ENCODE peak calls at places on chromosomes 13 and 19, in nine cellular contexts. V is transverse colon, E is HCT116, L is SK-N-SH, S is HL-60, X is H1, U is K562, Q is sigmoid colon, Z is stomach. I is an unnamed sample.

GRCh38 chr19:13484141-13484540 is 22.1 kb downstream of the CACNA1A start:
- DNase-seq in U (no peak), X (no peak), E (no peak), V (no peak), S (no peak), Q (no peak), L (no peak), Z (no peak), I (no peak)

GRCh38 chr19:24063312-24063711 is 23.7 kb upstream of the ZNF254 start:
- DNase-seq in S (no peak), L (no peak), Z (no peak), X (no peak), Q (no peak), V (no peak), E (no peak), U (no peak), I (no peak)

GRCh38 chr13:41954226-41954625 is 6.7 kb downstream of the VWA8 start:
- DNase-seq in X (no peak), S (no peak), Z (no peak), L (no peak), E (no peak), V (no peak), U (no peak), Q (no peak), I (no peak)

GRCh38 chr13:41547253-41548000 is 90.1 kb downstream of the RGCC start:
- DNase-seq in X (no peak), Z (no peak), Q (peak), U (no peak), E (no peak), V (no peak), S (no peak), L (no peak), I (no peak)

GRCh38 chr13:40550130-40550529 is 116.3 kb downstream of the FOXO1 start:
- DNase-seq in L (no peak), U (no peak), Q (no peak), S (no peak), X (no peak), Z (no peak), E (no peak), V (no peak), I (no peak)

GRCh38 chr13:98484289-98485219 is 92.4 kb downstream of the STK24 start:
- DNase-seq in Q (peak), E (peak), U (peak), V (peak), Z (peak), X (no peak), S (peak), L (no peak), I (no peak)

GRCh38 chr19:6521718-6522646 is 8.8 kb upstream of the TNFSF9 start:
- DNase-seq in Q (no peak), L (no peak), S (no peak), E (no peak), U (peak), X (no peak), V (peak), Z (peak), I (no peak)

GRCh38 chr13:76271728-76272232 is 614.4 kb downstream of the KCTD12 start:
- DNase-seq in E (no peak), L (no peak), Q (no peak), Z (no peak), X (no peak), V (no peak), U (no peak), S (no peak), I (no peak)

GRCh38 chr13:99980201-99981114 is 1.1 kb upstream of the ZIC2 start:
- DNase-seq in Q (no peak), S (no peak), V (peak), L (peak), X (no peak), E (peak), U (peak), Z (peak), I (no peak)

GRCh38 chr13:93963266-93964131 is 516.0 kb downstream of the DCT start:
- DNase-seq in S (no peak), L (no peak), X (no peak), Q (no peak), Z (no peak), V (no peak), E (no peak), U (no peak), I (no peak)

GRCh38 chr13:58191754-58192153 is 560.2 kb downstream of the PCDH17 start:
- DNase-seq in Q (no peak), L (no peak), E (no peak), U (no peak), V (no peak), X (no peak), S (no peak), Z (no peak), I (no peak)

GRCh38 chr19:35783469-35784400 is 8.4 kb downstream of the ARHGAP33 start:
- DNase-seq in L (no peak), V (no peak), X (no peak), E (no peak), Z (no peak), U (no peak), Q (no peak), S (no peak), I (no peak)

GRCh38 chr19:28314771-28315170 is 898.2 kb downstream of the UQCRFS1 start:
- DNase-seq in E (no peak), V (no peak), Q (no peak), L (no peak), U (no peak), Z (no peak), X (no peak), S (no peak), I (no peak)

GRCh38 chr13:67224148-67224846 is 5.8 kb downstream of the PCDH9 start:
- DNase-seq in V (peak), S (peak), L (peak), U (peak), X (peak), Q (peak), Z (peak), E (peak), I (no peak)

GRCh38 chr13:93559718-93560117 is 333.1 kb downstream of the GPC6 start:
- DNase-seq in V (no peak), E (no peak), X (no peak), Z (no peak), S (no peak), L (no peak), Q (no peak), U (no peak), I (no peak)

GRCh38 chr13:48346583-48346982 is 43.0 kb downstream of the RB1 start:
- DNase-seq in V (no peak), S (no peak), Q (no peak), E (no peak), X (no peak), L (no peak), Z (no peak), U (no peak), I (no peak)

GRCh38 chr19:44050740-44051653 is 839 bp upstream of the ZNF223 start:
- DNase-seq in L (no peak), Q (no peak), U (no peak), Z (peak), X (no peak), E (no peak), S (peak), V (peak), I (no peak)

GRCh38 chr19:39363909-39364457 is 21.8 kb downstream of the SAMD4B start:
- DNase-seq in Q (peak), E (no peak), U (no peak), L (no peak), S (no peak), Z (no peak), V (no peak), X (no peak), I (no peak)

GRCh38 chr19:40783711-40784110 is 5.7 kb downstream of the RAB4B start:
- DNase-seq in S (no peak), X (no peak), V (no peak), L (no peak), Z (no peak), E (no peak), Q (no peak), U (no peak), I (no peak)
- H3K27ac ChIP-seq in S (no peak), X (no peak), V (no peak), L (no peak), Z (no peak), E (no peak), Q (no peak), U (no peak), I (no peak)

GRCh38 chr19:8342316-8342683 is 762 bp downstream of the KANK3 start:
- DNase-seq in Z (no peak), L (no peak), S (no peak), E (no peak), Q (no peak), X (no peak), V (no peak), U (no peak), I (no peak)

GRCh38 chr19:8343483-8343844 is 402 bp upstream of the KANK3 start:
- DNase-seq in U (no peak), V (no peak), Z (no peak), S (no peak), X (no peak), L (no peak), Q (no peak), E (no peak), I (no peak)

GRCh38 chr19:8338835-8339234 is 4.2 kb downstream of the KANK3 start:
- DNase-seq in E (no peak), V (no peak), U (no peak), X (no peak), Z (no peak), L (no peak), Q (no peak), S (no peak), I (no peak)

GRCh38 chr19:8340341-8341096 is 2.5 kb downstream of the KANK3 start:
- DNase-seq in V (peak), U (peak), L (peak), Q (peak), E (no peak), X (no peak), S (no peak), Z (peak), I (no peak)

GRCh38 chr19:8342684-8343482 is at the start of gene KANK3:
- DNase-seq in L (peak), V (peak), Q (peak), Z (peak), U (peak), S (peak), X (peak), E (peak), I (no peak)
- TF ChIP-seq POLR2AphosphoS5 in L (no peak), V (peak), Q (peak), Z (peak), U (no peak), S (no peak), X (no peak), E (peak), I (peak)

DNA sequence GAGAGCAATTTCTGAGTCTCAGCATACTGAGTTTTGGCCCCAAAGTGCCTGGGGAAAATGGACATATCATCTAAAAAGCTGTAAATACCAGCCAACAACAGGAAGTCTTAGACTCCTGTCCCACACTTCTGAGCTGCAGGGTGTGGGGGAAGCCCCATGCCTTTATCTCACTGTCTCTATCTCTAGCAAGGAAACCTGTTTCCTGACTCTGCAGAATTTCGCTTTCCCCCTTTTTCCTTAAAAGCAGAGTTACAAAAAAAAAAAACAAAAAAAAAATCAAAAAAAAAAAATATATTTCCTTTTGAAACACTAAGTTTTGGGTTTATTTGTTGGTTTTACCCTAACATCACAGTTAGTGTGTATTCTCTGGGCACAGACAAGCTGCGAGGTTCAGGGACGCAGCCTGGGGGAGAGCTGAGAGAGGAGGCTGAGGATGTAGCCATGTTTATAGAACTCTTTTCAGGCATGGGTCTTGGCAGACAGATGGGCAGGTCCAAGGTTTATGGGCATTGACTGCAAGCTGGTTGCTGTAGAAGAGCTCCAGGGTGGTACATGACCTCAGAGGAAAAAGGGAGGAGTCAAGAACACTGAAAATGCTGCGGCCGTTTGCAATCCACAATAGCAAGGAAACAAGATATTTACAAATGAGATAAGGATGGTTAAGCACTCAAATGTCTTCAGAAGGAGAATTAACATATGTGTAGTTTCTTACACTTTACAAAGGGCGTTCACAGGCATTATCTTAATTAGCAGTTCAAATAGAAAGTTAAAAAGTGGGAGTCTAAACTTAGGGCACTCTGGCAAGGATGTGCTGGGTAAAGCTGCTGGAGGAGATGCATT is 4.9 kb downstream of the MBNL2 start:
- DNase-seq in L (no peak), X (no peak), E (no peak), U (peak), Z (peak), V (peak), S (no peak), Q (peak), I (no peak)
- H3K27ac ChIP-seq in L (peak), X (no peak), E (no peak), U (peak), Z (peak), V (peak), S (no peak), Q (peak), I (peak)

GRCh38 chr19:677201-677600 is 1.0 kb downstream of the FSTL3 start:
- DNase-seq in V (peak), U (no peak), S (no peak), X (no peak), Q (peak), Z (peak), L (peak), E (no peak), I (no peak)
- TF ChIP-seq POLR2AphosphoS5 in V (peak), U (no peak), S (no peak), X (no peak), Q (peak), Z (peak), L (peak), E (peak), I (peak)

GRCh38 chr19:2077833-2078619 is 18.1 kb downstream of the MOB3A start:
- DNase-seq in E (no peak), U (no peak), Z (no peak), L (peak), S (no peak), X (no peak), Q (no peak), V (no peak), I (no peak)

GRCh38 chr19:2079076-2079864 is 16.9 kb downstream of the MOB3A start:
- DNase-seq in E (no peak), Q (no peak), L (peak), S (no peak), X (no peak), Z (no peak), U (no peak), V (no peak), I (no peak)

GRCh38 chr19:2076481-2077082 is 19.5 kb downstream of the MOB3A start:
- DNase-seq in L (peak), Q (no peak), U (no peak), V (no peak), E (no peak), X (no peak), Z (no peak), S (no peak), I (no peak)

GRCh38 chr19:2079865-2080301 is 16.2 kb downstream of the MOB3A start:
- DNase-seq in Z (no peak), X (no peak), Q (no peak), S (no peak), E (no peak), L (peak), U (no peak), V (no peak), I (no peak)

GRCh38 chr19:2077398-2077797 is 18.7 kb downstream of the MOB3A start:
- DNase-seq in S (no peak), U (no peak), E (no peak), L (peak), V (no peak), X (no peak), Z (no peak), Q (no peak), I (no peak)
- H3K27ac ChIP-seq in S (no peak), U (no peak), E (no peak), L (no peak), V (no peak), X (no peak), Z (no peak), Q (no peak), I (no peak)

DNA sequence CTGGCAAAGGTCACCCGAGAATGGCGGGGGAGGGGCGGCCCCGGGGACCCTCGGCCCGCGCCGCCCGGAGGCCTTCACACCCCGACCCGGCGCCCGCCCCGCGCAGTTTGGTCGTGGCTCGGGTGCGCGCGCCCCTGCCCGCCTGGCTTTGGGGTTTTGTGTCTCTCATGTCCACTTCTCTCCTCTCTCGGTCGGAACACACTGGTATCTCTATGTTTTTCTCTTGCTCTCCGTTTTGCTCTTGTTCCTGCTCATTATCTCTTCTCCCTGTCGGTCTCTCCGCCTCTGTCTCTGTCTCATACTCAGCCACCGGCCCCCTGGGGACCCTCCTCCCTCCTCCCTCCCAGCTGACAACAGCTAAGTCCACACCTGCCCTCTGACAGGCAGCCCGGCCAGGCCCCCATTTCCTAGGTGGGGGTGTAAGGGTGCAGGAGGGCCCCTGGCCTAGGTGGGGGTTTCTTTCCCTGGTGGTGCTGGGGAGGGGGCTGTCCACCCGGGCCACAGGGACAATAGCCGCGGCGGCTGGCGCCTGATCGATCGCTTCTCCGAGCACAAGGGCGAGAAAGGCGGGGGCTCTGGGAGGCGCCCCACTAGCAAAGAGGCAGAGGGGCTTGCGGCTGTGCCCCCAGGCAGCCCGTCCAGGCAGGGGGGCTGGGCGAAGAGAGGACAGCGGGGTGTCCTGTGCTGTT is 2.3 kb downstream of the ONECUT3 start:
- DNase-seq in S (no peak), U (no peak), X (no peak), V (no peak), E (no peak), Q (no peak), Z (no peak), L (no peak), I (no peak)
- TF ChIP-seq POLR2AphosphoS5 in S (no peak), U (no peak), X (no peak), V (no peak), E (no peak), Q (no peak), Z (no peak), L (no peak), I (no peak)

GRCh38 chr19:48121909-48122371 is 11.3 kb upstream of the PLA2G4C start:
- DNase-seq in E (no peak), V (no peak), Q (no peak), L (no peak), Z (no peak), U (no peak), S (no peak), X (no peak), I (no peak)
- H3K27ac ChIP-seq in E (no peak), V (no peak), Q (no peak), L (no peak), Z (no peak), U (no peak), S (no peak), X (no peak), I (peak)

DNA sequence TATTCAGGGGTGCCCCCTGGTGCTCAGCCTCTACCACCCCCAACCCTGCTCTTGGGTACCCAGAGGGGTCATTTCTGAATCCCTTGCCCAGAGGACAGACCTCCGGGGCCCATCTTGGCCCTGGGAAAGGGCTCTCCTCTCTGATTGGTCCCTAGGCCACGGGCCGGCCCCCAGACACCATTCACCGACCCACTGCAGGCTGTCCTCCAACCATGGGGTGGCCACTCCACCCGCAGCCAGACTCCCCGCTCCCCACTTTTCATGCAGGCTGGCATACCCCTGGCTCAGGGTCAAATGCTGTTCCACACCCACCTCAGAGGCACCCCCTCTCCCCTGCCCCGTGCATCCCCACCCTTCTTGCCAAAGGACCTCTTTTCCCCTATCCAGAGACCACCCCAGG is 14.8 kb downstream of the SMIM24 start:
- DNase-seq in U (no peak), V (no peak), S (no peak), E (no peak), Q (no peak), Z (no peak), X (no peak), L (no peak), I (no peak)
- TF ChIP-seq POLR2AphosphoS5 in U (peak), V (no peak), S (no peak), E (no peak), Q (no peak), Z (no peak), X (no peak), L (no peak), I (no peak)

GRCh38 chr19:15286688-15287355 is 45.5 kb downstream of the BRD4 start:
- DNase-seq in Q (no peak), U (no peak), E (no peak), V (no peak), L (no peak), Z (no peak), S (no peak), X (no peak), I (no peak)
- H3K27ac ChIP-seq in Q (no peak), U (no peak), E (no peak), V (no peak), L (no peak), Z (no peak), S (no peak), X (no peak), I (no peak)

GRCh38 chr13:78598933-78599332 is 4.4 kb downstream of the POU4F1 start:
- DNase-seq in S (no peak), L (no peak), V (no peak), U (no peak), X (no peak), Q (no peak), E (no peak), Z (no peak), I (no peak)

GRCh38 chr13:78595819-78596700 is 7.3 kb downstream of the POU4F1 start:
- DNase-seq in E (no peak), S (peak), L (peak), X (no peak), Z (no peak), V (no peak), U (no peak), Q (no peak), I (no peak)

GRCh38 chr13:78598382-78598781 is 5.0 kb downstream of the POU4F1 start:
- DNase-seq in E (no peak), U (no peak), V (no peak), Z (no peak), S (no peak), X (no peak), Q (no peak), L (no peak), I (no peak)

GRCh38 chr13:78595458-78595818 is 7.9 kb downstream of the POU4F1 start:
- DNase-seq in Z (no peak), E (no peak), X (no peak), S (no peak), Q (no peak), V (no peak), L (no peak), U (no peak), I (no peak)

GRCh38 chr13:78596701-78597550 is 6.4 kb downstream of the POU4F1 start:
- DNase-seq in Z (no peak), S (no peak), X (no peak), Q (no peak), L (no peak), U (no peak), E (no peak), V (no peak), I (no peak)
- TF ChIP-seq POLR2AphosphoS5 in Z (no peak), S (no peak), X (no peak), Q (no peak), L (no peak), U (no peak), E (no peak), V (no peak), I (no peak)

I was measured in vagina.